ENCODE peak calls at places on chromosome 5, in eight cellular contexts. I is tibial artery, N is right lobe of liver, O is heart right ventricle, Q is heart left ventricle, R is transverse colon, V is Panc1, S is stomach. C is an unnamed sample. For H3K9me3, the result is how much of the 10 kb centered on the place peaks cover.

GRCh38 chr5:53123702-53124101 is 14.1 kb upstream of the MOCS2 start:
- DNase-seq in I (no peak), N (no peak), O (no peak), Q (no peak), R (no peak), V (no peak), S (no peak), C (no peak)

GRCh38 chr5:142823176-142823575 is 53.0 kb downstream of the ARHGAP26 start:
- DNase-seq in I (no peak), N (no peak), O (no peak), Q (no peak), R (no peak), V (no peak), S (no peak), C (no peak)

GRCh38 chr5:170467000-170467707 is 36.7 kb upstream of the KCNIP1 start:
- DNase-seq in I (no peak), N (no peak), O (no peak), Q (peak), R (no peak), V (peak), S (no peak), C (no peak)

GRCh38 chr5:14242871-14243383 is 99.8 kb downstream of the TRIO start:
- DNase-seq in I (no peak), N (no peak), O (no peak), Q (no peak), R (no peak), V (no peak), S (no peak), C (no peak)

GRCh38 chr5:136729901-136730355 is 364.6 kb upstream of the TRPC7 start:
- DNase-seq in I (no peak), N (no peak), O (no peak), Q (no peak), R (no peak), V (peak), S (no peak), C (no peak)

GRCh38 chr5:154342963-154343362 is 102.8 kb upstream of the SAP30L start:
- DNase-seq in I (no peak), N (no peak), O (no peak), Q (no peak), R (no peak), V (no peak), S (no peak), C (no peak)

GRCh38 chr5:18433336-18433735 is 799.1 kb downstream of the TAF11L14 start:
- DNase-seq in I (no peak), N (no peak), O (no peak), Q (no peak), R (no peak), V (no peak), S (no peak), C (no peak)

GRCh38 chr5:104628906-104629305 is 1066.3 kb upstream of the NUDT12 start:
- DNase-seq in I (no peak), N (no peak), O (no peak), Q (no peak), R (no peak), V (no peak), S (no peak), C (no peak)

GRCh38 chr5:92518318-92518913 is 1062.6 kb downstream of the NR2F1-AS1 start:
- DNase-seq in I (no peak), N (no peak), O (no peak), Q (no peak), R (no peak), V (no peak), S (no peak), C (peak)

GRCh38 chr5:93748875-93749397 is 7.5 kb upstream of the POU5F2 start:
- DNase-seq in I (no peak), N (no peak), O (no peak), Q (no peak), R (no peak), V (no peak), S (no peak), C (no peak)

GRCh38 chr5:32109236-32109635 is 64.9 kb downstream of the GOLPH3 start:
- DNase-seq in I (no peak), N (no peak), O (no peak), Q (no peak), R (no peak), V (no peak), S (no peak), C (no peak)

GRCh38 chr5:127891942-127892341 is 188.8 kb downstream of the CCDC192 start:
- DNase-seq in I (no peak), N (no peak), O (no peak), Q (no peak), R (no peak), V (no peak), S (no peak), C (no peak)

GRCh38 chr5:14508046-14508445 is 73.5 kb upstream of the OTULINL start:
- DNase-seq in I (no peak), N (no peak), O (no peak), Q (no peak), R (no peak), V (no peak), S (no peak), C (no peak)

GRCh38 chr5:158725223-158725825 is 374.4 kb downstream of the EBF1 start:
- DNase-seq in I (no peak), N (no peak), O (no peak), Q (no peak), R (no peak), V (no peak), S (no peak), C (peak)

GRCh38 chr5:134527961-134528424 is 2.5 kb downstream of the JADE2 start:
- DNase-seq in I (no peak), N (peak), O (no peak), Q (peak), R (no peak), V (no peak), S (peak), C (no peak)

GRCh38 chr5:59065551-59065950 is 482.7 kb downstream of the RAB3C start:
- DNase-seq in I (no peak), N (no peak), O (no peak), Q (no peak), R (no peak), V (no peak), S (no peak), C (no peak)

GRCh38 chr5:90434116-90434714 is 24.7 kb upstream of the CETN3 start:
- DNase-seq in I (no peak), N (peak), O (no peak), Q (no peak), R (peak), V (no peak), S (peak), C (peak)

GRCh38 chr5:56669534-56670483 is 145.5 kb upstream of the MAP3K1 start:
- DNase-seq in I (no peak), N (peak), O (peak), Q (peak), R (peak), V (no peak), S (peak), C (no peak)

GRCh38 chr5:93092349-93093105 is 488.5 kb downstream of the NR2F1-AS1 start:
- DNase-seq in I (no peak), N (no peak), O (no peak), Q (no peak), R (no peak), V (no peak), S (no peak), C (no peak)

GRCh38 chr5:42518595-42519067 is 95.4 kb downstream of the GHR start:
- DNase-seq in I (peak), N (no peak), O (no peak), Q (no peak), R (no peak), V (no peak), S (no peak), C (no peak)

GRCh38 chr5:129377504-129377903 is 82.6 kb upstream of the ADAMTS19 start:
- DNase-seq in I (no peak), N (no peak), O (no peak), Q (no peak), R (peak), V (no peak), S (no peak), C (no peak)

GRCh38 chr5:38845555-38846378 is at the start of gene OSMR:
- DNase-seq in I (peak), N (peak), O (peak), Q (peak), R (peak), V (peak), S (peak), C (peak)

GRCh38 chr5:170861855-170862766 is at the start of gene RANBP17:
- DNase-seq in I (no peak), N (peak), O (peak), Q (peak), R (peak), V (no peak), S (peak), C (no peak)

GRCh38 chr5:126443374-126443851 is 20.2 kb downstream of the GRAMD2B start:
- DNase-seq in I (no peak), N (no peak), O (no peak), Q (no peak), R (no peak), V (no peak), S (no peak), C (no peak)

GRCh38 chr5:944992-945685 is 52.5 kb downstream of the TRIP13 start:
- DNase-seq in I (no peak), N (no peak), O (no peak), Q (no peak), R (no peak), V (no peak), S (no peak), C (no peak)

GRCh38 chr5:937151-937924 is 44.7 kb downstream of the TRIP13 start:
- DNase-seq in I (peak), N (no peak), O (no peak), Q (no peak), R (no peak), V (no peak), S (no peak), C (no peak)

GRCh38 chr5:111143910-111144309 is 51.8 kb downstream of the WDR36 start:
- DNase-seq in I (no peak), N (no peak), O (peak), Q (peak), R (no peak), V (no peak), S (no peak), C (no peak)

GRCh38 chr5:109987355-109987754 is 297.6 kb downstream of the MAN2A1 start:
- DNase-seq in I (no peak), N (no peak), O (no peak), Q (no peak), R (no peak), V (no peak), S (no peak), C (no peak)

GRCh38 chr5:75340714-75341478 is 3.9 kb downstream of the HMGCR start:
- DNase-seq in I (no peak), N (no peak), O (no peak), Q (no peak), R (no peak), V (no peak), S (no peak), C (no peak)

GRCh38 chr5:135444360-135444759 is 2.8 kb downstream of the DCANP1 start:
- DNase-seq in I (no peak), N (no peak), O (no peak), Q (no peak), R (no peak), V (no peak), S (no peak), C (no peak)

GRCh38 chr5:74738406-74738805 is 28.5 kb downstream of the GFM2 start:
- DNase-seq in I (no peak), N (no peak), O (no peak), Q (no peak), R (no peak), V (no peak), S (no peak), C (no peak)

GRCh38 chr5:117246386-117246785 is 671.8 kb upstream of the SEMA6A start:
- DNase-seq in I (no peak), N (no peak), O (no peak), Q (no peak), R (no peak), V (no peak), S (no peak), C (peak)

GRCh38 chr5:164252-164651 is 27.0 kb upstream of the LRRC14B start:
- DNase-seq in I (peak), N (no peak), O (no peak), Q (no peak), R (no peak), V (no peak), S (no peak), C (no peak)

GRCh38 chr5:151363673-151364072 is 16.3 kb upstream of the SLC36A2 start:
- DNase-seq in I (no peak), N (no peak), O (no peak), Q (no peak), R (no peak), V (no peak), S (no peak), C (no peak)
- H3K9me3 ChIP-seq in I (under half), N (under half), O (half or more), Q (under half), R (under half), V (under half), S (under half), C (under half)

DNA sequence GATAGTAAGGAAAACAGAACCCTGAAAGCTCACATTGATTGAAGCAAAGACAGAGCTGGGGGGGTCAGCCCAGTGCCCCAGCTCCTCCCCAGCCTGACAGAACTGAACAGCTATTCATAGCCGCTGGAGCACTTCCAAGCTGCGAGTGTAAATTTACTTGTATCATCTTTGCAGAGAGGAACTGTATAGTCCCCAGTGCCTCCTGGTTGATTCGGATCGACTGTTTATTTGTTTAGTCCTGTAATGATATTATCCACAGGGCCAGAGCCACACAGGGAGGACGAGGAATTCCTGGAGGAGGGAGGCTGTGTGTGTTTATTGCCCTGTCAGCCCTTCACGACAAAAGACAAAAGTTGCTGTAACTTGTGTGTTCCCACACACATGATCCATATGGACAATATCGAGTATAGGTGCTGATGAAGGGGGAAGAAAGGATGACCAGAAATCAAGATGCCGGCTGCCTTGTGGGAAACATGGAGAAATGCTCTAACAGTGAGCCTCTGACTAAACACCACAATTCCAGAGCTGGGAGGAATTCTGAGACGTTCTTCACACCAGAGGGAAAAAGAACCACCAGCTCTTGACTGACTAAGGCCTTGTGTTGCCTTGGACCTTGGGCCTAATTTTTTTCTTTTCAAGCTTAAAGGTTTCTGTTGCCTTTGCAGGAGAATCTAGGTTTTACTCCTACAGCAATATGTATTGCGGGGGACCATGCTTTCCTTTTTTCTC is 31.1 kb downstream of the FOXD1 start:
- DNase-seq in I (no peak), N (no peak), O (no peak), Q (no peak), R (no peak), V (no peak), S (no peak), C (no peak)
- H3K9me3 ChIP-seq in I (under half), N (under half), O (under half), Q (under half), R (under half), V (under half), S (under half), C (under half)

GRCh38 chr5:3598725-3599282 is 3.2 kb downstream of the IRX1 start:
- DNase-seq in I (no peak), N (no peak), O (no peak), Q (no peak), R (no peak), V (no peak), S (no peak), C (no peak)
- H3K9me3 ChIP-seq in I (under half), N (under half), O (under half), Q (under half), R (under half), V (under half), S (under half), C (under half)

GRCh38 chr5:150905312-150905683 is 518 bp upstream of the ZNF300 start:
- DNase-seq in I (no peak), N (no peak), O (no peak), Q (no peak), R (no peak), V (no peak), S (no peak), C (no peak)

GRCh38 chr5:150901446-150901845 is 3.3 kb downstream of the ZNF300 start:
- DNase-seq in I (no peak), N (no peak), O (no peak), Q (no peak), R (no peak), V (no peak), S (no peak), C (no peak)

DNA sequence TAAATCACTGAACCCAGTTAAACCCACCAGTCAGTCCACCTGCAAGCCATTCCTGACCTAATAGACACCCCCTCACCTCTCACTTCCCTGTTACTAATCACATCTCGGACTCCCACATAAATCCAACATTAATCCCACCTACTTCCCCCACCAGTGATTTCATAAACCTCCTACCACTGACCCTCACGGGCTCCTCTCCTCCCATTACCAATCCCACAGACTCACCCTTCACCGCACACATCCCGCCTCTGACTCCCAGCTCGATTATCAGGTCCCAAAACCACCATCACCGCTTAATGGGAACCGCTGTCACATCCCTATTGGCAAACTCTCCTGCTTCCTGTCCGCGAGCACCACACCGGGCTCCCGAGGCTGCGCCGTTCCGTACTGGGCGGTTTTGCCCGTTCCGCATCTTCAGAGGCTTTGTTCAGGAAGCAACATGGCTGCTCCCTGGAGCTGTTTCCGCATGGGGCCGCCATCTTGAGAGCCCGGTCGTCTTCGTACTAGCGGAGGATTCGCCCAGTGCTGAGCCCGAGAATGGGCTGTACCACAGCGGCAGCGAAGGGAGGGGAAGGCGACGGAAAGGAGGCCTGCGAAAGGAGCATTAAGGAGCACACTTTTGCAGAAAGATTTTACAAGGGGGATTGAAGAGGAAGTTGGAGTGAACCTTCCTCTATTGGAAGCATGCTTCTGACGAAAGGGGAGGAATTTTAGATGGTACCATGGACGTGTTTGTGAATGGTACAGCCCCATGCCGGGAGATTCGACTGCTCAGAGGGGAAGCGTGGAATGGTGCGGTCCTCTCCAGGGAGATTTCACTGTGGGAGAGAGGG is at the start of gene ZNF300:
- DNase-seq in I (peak), N (peak), O (peak), Q (peak), R (peak), V (no peak), S (peak), C (no peak)
- H3K9me3 ChIP-seq in I (under half), N (under half), O (half or more), Q (under half), R (under half), V (under half), S (under half), C (under half)

DNA sequence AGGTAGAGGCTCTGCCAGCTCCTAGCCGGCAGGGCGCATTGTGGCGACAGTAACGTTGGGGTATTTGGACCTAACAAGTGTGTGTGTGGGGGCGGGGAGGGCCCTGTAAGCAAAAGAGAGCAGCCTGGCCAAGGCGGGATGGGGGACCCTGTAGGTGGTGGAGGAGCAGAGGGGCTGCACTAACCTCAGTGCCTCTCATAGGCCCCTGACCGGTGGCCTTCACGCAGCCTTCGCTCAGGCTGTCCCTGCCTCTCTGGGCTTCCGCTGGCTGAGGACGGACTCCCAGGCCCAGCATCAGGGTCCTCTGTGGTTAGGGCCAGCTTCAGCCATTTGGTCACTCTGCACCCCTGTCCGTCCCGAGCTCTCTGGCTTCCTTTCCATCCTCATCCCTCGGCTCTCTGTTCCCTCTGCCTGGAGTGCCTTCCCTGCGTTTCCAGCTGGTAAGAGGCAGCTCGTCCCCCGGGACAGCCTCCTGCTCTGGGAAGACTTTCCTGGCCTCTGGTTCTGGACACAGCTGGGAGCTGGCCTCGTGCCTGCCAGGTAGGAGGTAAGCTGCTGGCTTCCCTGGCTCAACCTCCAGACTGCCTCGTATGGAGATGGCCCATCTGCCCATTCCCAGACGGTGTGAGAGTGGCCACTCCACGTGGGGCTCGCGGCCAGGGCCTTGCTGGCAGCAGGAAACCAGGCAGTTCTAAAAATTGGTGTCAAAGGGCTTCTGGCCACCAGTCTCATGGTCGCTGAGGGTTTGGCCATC is 39.3 kb upstream of the PHYKPL start:
- DNase-seq in I (no peak), N (no peak), O (no peak), Q (no peak), R (no peak), V (no peak), S (no peak), C (no peak)
- H3K9me3 ChIP-seq in I (under half), N (under half), O (under half), Q (under half), R (under half), V (under half), S (under half), C (under half)

GRCh38 chr5:172633403-172633970 is 7.6 kb upstream of the NEURL1B start:
- DNase-seq in I (peak), N (no peak), O (no peak), Q (no peak), R (no peak), V (no peak), S (no peak), C (no peak)

GRCh38 chr5:172630482-172630881 is 10.6 kb upstream of the NEURL1B start:
- DNase-seq in I (peak), N (no peak), O (no peak), Q (no peak), R (no peak), V (no peak), S (no peak), C (no peak)

GRCh38 chr5:172632346-172633092 is 8.5 kb upstream of the NEURL1B start:
- DNase-seq in I (peak), N (no peak), O (no peak), Q (no peak), R (no peak), V (no peak), S (no peak), C (no peak)

GRCh38 chr5:172630082-172630481 is 11.0 kb upstream of the NEURL1B start:
- DNase-seq in I (no peak), N (no peak), O (no peak), Q (no peak), R (no peak), V (no peak), S (no peak), C (no peak)

GRCh38 chr5:172630961-172631360 is 10.1 kb upstream of the NEURL1B start:
- DNase-seq in I (peak), N (no peak), O (no peak), Q (no peak), R (no peak), V (no peak), S (no peak), C (no peak)
- H3K9me3 ChIP-seq in I (under half), N (under half), O (under half), Q (under half), R (under half), V (under half), S (under half), C (under half)

GRCh38 chr5:141359790-141360426 is at the start of gene PCDHGB2:
- DNase-seq in I (no peak), N (no peak), O (no peak), Q (no peak), R (no peak), V (peak), S (no peak), C (peak)
- H3K9me3 ChIP-seq in I (under half), N (under half), O (half or more), Q (under half), R (half or more), V (under half), S (half or more), C (under half)

C was measured in HAP-1.